ENCODE peak calls at places on chromosome 14, in nine cellular contexts. V is cardiac fibroblast, I is breast epithelium, N is ovary, W is left ventricle myocardium inferior, U is fibroblast of lung, A is uterus, Z is AG04449, Y is PC-3. E is an unnamed sample.

GRCh38 chr14:77303417-77304156 is 17.1 kb downstream of the POMT2 start:
- DNase-seq in V (peak), I (peak), N (no peak), W (no peak), U (peak), A (no peak), Z (peak), Y (peak), E (peak)

GRCh38 chr14:64696355-64696844 is 7.8 kb upstream of the PLEKHG3 start:
- DNase-seq in V (no peak), I (no peak), N (no peak), W (no peak), U (no peak), A (peak), Z (no peak), Y (no peak), E (no peak)

GRCh38 chr14:58327019-58327418 is 28.7 kb downstream of the ARID4A start:
- DNase-seq in V (no peak), I (no peak), N (no peak), W (no peak), U (no peak), A (no peak), Z (no peak), Y (no peak), E (no peak)

GRCh38 chr14:45198551-45198950 is 54.5 kb downstream of the MIS18BP1 start:
- DNase-seq in V (peak), I (peak), N (no peak), W (no peak), U (peak), A (no peak), Z (no peak), Y (peak), E (no peak)

GRCh38 chr14:74048291-74048690 is 29.1 kb downstream of the BBOF1 start:
- DNase-seq in V (peak), I (no peak), N (no peak), W (no peak), U (no peak), A (no peak), Z (no peak), Y (peak), E (no peak)

GRCh38 chr14:106690333-106690891 is 1164.0 kb downstream of the TMEM121 start:
- DNase-seq in V (no peak), I (no peak), N (no peak), W (no peak), U (no peak), A (no peak), Z (no peak), Y (no peak), E (no peak)

GRCh38 chr14:67579636-67580035 is 20.4 kb downstream of the PIGH start:
- DNase-seq in V (no peak), I (no peak), N (no peak), W (no peak), U (no peak), A (no peak), Z (no peak), Y (no peak), E (no peak)

GRCh38 chr14:98136019-98136418 is 1136.0 kb downstream of the BCL11B start:
- DNase-seq in V (no peak), I (no peak), N (no peak), W (no peak), U (no peak), A (no peak), Z (no peak), Y (no peak), E (no peak)

GRCh38 chr14:33229269-33229924 is 290.7 kb downstream of the NPAS3 start:
- DNase-seq in V (no peak), I (no peak), N (no peak), W (no peak), U (peak), A (no peak), Z (no peak), Y (no peak), E (no peak)

GRCh38 chr14:99678198-99678597 is 5.9 kb upstream of the CYP46A1 start:
- DNase-seq in V (no peak), I (no peak), N (no peak), W (no peak), U (no peak), A (no peak), Z (no peak), Y (no peak), E (no peak)
- H3K4me3 ChIP-seq in V (no peak), I (no peak), N (no peak), W (no peak), U (no peak), A (no peak), Z (no peak), Y (no peak), E (no peak)

GRCh38 chr14:104741803-104742251 is 11.1 kb upstream of the SIVA1 start:
- DNase-seq in V (no peak), I (no peak), N (no peak), W (no peak), U (no peak), A (no peak), Z (no peak), Y (no peak), E (no peak)

GRCh38 chr14:104739026-104739425 is 13.9 kb upstream of the SIVA1 start:
- DNase-seq in V (no peak), I (no peak), N (no peak), W (no peak), U (no peak), A (no peak), Z (no peak), Y (no peak), E (no peak)

GRCh38 chr14:104738375-104739019 is 14.4 kb upstream of the SIVA1 start:
- DNase-seq in V (no peak), I (no peak), N (no peak), W (no peak), U (no peak), A (no peak), Z (no peak), Y (no peak), E (no peak)

GRCh38 chr14:104741108-104741802 is 11.7 kb upstream of the SIVA1 start:
- DNase-seq in V (no peak), I (no peak), N (no peak), W (no peak), U (no peak), A (no peak), Z (no peak), Y (no peak), E (no peak)

DNA sequence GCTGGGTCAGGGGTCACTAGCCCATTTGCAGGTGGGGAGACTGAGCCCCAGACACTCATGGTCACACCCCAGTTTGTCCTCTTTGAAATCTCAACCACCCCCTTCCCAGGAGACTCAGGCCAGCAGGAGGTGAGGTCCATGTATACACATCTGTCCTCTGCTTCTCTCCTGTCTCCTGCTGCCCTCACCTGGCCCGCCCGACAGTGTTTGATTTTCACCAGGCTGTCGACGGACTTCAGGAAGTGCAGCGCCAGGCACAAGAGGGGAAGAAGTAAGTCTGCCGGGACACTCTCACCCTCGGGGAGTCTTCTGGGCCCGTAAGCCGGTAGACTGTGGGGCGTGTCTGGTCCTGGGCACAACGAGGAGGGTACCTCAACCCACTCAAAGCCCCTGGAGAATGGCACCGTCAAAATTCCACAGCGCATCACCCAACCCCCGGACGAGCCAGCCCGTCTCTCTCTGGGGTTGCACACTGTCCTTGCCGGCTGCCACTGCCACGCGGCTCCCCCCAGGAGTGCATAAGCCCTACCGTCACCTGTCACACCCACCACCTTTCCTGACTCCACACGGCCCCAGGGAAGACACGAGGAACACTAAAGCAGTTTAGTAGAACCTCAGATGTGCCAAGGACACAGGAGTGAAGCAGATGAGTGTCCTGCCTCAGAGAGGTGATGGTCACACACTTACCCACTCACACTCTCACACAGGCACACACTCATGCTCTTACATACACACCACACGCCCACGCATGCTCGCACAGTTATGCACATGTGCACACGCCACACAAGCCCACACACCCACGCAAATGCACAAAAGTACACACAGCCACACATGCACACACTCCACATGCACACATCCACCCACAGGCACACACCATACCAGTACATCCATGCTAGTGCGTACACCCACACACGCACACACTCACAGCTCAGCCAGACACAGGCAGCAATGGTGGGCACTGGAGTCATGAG is 13.1 kb upstream of the SIVA1 start:
- DNase-seq in V (no peak), I (no peak), N (no peak), W (no peak), U (no peak), A (no peak), Z (no peak), Y (no peak), E (no peak)
- H3K4me3 ChIP-seq in V (no peak), I (no peak), N (no peak), W (no peak), U (no peak), A (no peak), Z (no peak), Y (no peak), E (no peak)

DNA sequence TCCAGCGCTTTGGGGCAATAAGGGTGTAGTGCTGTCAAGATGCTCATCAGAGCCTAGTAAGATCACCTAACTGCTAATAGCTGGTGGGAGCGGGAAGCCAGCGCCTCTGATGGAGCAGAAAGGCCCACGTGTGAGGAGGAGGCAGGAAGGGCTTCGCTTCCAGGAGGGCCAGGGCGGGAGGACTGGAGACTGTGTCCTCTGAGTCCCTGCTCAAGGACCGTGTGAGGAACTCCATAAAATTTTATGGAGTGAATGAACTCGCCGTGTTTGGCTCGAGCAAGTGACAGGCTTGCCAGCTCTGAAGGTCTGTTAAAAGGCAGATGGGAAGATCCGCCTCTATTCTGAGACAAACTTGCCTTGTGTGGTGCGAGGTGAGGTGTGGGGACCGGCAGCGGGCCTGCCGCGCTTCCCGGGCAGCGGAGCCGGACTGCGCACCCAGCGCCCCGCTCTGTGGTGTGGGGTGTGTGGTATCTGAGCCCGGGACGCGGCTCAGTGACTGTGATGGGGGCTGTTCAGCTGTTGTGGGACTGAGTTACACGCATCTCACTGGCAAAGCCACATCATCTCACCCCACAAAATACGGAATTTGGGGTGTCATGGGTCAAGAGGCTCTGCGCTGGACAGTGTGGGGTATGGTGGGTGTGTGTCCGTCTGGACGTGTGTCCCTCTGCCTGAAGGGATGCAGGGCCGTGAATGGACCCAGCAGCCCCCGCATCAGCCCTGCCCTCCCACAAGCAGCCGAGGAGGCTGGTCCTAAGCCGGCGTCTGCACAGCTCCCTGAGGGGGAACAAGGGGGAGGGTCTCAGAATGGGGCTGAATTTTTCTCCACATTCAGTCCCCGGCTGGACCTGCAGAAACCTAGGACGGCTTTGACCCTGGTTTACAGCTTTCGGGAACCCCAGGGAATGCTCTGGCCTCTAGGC is 157.0 kb upstream of the C14orf180 start:
- DNase-seq in V (no peak), I (no peak), N (no peak), W (no peak), U (no peak), A (no peak), Z (no peak), Y (no peak), E (no peak)
- H3K4me3 ChIP-seq in V (no peak), I (no peak), N (no peak), W (no peak), U (no peak), A (no peak), Z (no peak), Y (no peak), E (no peak)

DNA sequence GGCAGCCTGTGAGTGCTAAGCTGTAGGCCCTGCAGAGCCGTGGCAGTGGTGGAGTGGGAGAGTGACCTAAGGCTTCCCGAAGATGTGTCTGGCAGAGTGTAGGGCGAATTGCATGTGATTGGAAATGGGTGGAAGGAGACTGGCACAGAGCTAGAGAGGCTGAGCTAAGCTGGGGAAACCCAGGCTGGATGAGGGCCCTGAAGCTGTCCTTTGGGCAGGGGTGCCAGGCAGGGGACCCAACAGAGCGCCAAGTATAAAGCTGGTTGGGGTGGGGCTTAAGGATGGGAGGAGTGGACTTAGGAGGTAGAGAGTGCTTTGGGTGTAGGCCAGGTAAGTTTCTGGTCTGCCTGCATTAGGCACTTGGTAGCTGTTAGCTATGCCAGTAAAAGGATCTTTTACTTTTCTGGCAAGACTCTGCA is 47.9 kb downstream of the WDR20 start:
- DNase-seq in V (no peak), I (no peak), N (no peak), W (no peak), U (no peak), A (no peak), Z (no peak), Y (peak), E (no peak)
- H3K4me3 ChIP-seq in V (no peak), I (no peak), N (no peak), W (no peak), U (no peak), A (no peak), Z (no peak), Y (no peak), E (no peak)

DNA sequence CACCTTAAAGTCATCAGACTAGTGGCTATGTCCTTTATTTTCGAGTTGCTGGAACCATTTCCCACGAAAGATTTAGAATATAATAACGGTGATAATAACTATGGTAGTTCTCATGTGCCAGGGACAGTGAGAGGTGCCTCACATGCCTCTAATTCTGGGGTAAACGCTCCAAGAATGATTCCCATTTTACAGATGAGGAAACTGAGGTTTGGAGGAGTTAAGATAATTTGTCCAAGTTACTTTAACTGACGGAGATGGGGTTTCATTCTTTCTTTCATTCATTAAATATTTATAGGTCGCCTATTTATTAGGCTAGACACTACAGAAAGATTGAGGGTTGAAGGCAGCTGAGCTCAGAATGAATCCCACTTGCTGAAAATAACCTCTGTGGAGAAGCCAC is 30.7 kb upstream of the FOS start:
- DNase-seq in V (no peak), I (no peak), N (no peak), W (no peak), U (no peak), A (no peak), Z (no peak), Y (no peak), E (no peak)
- H3K4me3 ChIP-seq in V (no peak), I (no peak), N (no peak), W (no peak), U (no peak), A (no peak), Z (no peak), Y (no peak), E (no peak)

GRCh38 chr14:102007916-102008418 is 43.6 kb downstream of the DYNC1H1 start:
- DNase-seq in V (no peak), I (no peak), N (no peak), W (no peak), U (no peak), A (no peak), Z (no peak), Y (no peak), E (no peak)
- H3K4me3 ChIP-seq in V (no peak), I (no peak), N (no peak), W (no peak), U (no peak), A (no peak), Z (no peak), Y (no peak), E (no peak)

DNA sequence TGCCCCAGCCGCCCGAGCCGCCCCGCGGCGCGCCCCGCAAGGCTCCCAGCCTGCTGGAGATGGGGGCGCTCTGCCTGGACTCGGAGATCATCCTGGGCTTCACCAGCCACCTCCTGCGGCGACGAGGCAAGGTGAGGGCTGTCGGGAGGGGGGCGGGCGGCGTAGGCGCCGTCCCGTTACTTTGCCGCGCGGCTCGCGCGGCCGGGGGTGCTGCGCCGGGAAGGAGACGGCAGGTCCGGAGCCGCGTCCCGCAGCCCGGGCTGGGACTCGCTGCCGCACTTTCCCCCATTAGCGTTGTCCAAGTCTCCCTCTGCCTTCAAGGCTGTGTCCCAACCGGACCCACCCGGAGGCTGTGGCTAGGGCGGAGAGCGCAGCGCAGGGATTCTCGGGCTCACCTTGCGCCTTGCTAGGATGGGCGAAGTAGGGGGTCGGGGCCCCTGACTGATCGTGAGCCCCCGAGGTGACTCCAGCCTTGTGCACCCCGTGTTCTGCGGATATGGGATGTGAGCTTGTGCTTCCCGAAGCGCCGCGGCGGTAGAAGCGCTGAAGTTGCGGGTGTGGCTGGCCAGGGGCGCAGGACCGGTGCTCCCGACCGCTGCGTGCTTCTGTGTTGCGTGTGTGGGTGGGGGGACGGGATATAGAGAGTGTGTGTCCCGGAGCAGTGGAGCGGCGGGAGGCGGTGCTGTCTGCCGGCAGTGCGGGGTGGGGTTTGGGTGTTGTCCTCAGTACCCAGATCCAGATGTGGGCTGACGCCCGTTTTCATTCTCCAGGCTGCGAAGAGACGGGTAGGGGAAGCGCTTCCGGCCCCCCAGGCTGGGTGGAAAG is 1.7 kb upstream of the KIF26A start:
- DNase-seq in V (peak), I (no peak), N (peak), W (peak), U (no peak), A (no peak), Z (no peak), Y (no peak), E (no peak)
- H3K4me3 ChIP-seq in V (no peak), I (peak), N (no peak), W (peak), U (no peak), A (no peak), Z (no peak), Y (no peak), E (peak)

DNA sequence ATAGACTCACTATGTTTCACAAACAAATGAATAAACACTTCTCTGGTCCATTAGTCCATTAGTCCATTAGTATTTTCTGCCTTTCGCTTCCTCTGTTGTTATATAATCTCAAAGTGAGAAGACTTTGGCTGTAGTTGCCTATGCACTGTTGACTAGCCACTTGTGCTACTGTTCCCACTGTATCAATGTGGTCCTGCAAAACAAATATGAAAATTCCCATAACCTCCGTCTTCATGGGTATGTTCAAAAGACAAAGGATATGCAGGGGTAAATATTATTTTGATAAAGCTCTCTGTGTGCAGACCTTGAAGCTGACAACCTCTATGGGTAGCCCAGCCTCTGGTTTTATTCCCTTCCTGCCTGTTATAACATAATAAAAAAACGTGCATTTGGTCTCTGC is 77.8 kb downstream of the DIO2 start:
- DNase-seq in V (no peak), I (no peak), N (no peak), W (no peak), U (no peak), A (no peak), Z (no peak), Y (no peak), E (no peak)
- H3K4me3 ChIP-seq in V (no peak), I (no peak), N (no peak), W (no peak), U (no peak), A (no peak), Z (no peak), Y (no peak), E (no peak)